ENCODE peak calls at places on chromosome 7, in five cellular contexts. Z is hepatocyte, V is IMR-90, O is fibroblast of pulmonary artery, I is astrocyte of the cerebellum. T is an unnamed sample.

GRCh38 chr7:22173884-22174573 is 182.9 kb downstream of the RAPGEF5 start:
- DNase-seq in Z (no peak), V (no peak), O (no peak), I (no peak), T (peak)

GRCh38 chr7:1611708-1612241 is 41.9 kb upstream of the PSMG3 start:
- DNase-seq in Z (peak), V (peak), O (peak), I (peak), T (peak)

GRCh38 chr7:87029078-87029477 is 30.4 kb downstream of the ELAPOR2 start:
- DNase-seq in Z (no peak), V (no peak), O (no peak), I (no peak), T (no peak)

GRCh38 chr7:22576941-22577927 is 77.2 kb upstream of the STEAP1B start:
- DNase-seq in Z (peak), V (peak), O (peak), I (peak), T (peak)

GRCh38 chr7:17947606-17948005 is 7.3 kb upstream of the SNX13 start:
- DNase-seq in Z (no peak), V (no peak), O (no peak), I (no peak), T (no peak)

GRCh38 chr7:917255-918117 is 37.0 kb downstream of the ADAP1 start:
- DNase-seq in Z (no peak), V (no peak), O (no peak), I (no peak), T (no peak)

GRCh38 chr7:71637578-71637977 is 505.6 kb downstream of the GALNT17 start:
- DNase-seq in Z (no peak), V (no peak), O (peak), I (no peak), T (peak)

GRCh38 chr7:54546081-54546985 is 4.2 kb downstream of the VSTM2A start:
- DNase-seq in Z (peak), V (no peak), O (no peak), I (no peak), T (no peak)

GRCh38 chr7:101245147-101245668 is 327 bp upstream of the FIS1 start:
- DNase-seq in Z (no peak), V (no peak), O (no peak), I (no peak), T (peak)

GRCh38 chr7:101241015-101241363 is 3.4 kb upstream of the CLDN15 start:
- DNase-seq in Z (no peak), V (no peak), O (no peak), I (no peak), T (no peak)

GRCh38 chr7:101240226-101241014 is 2.8 kb upstream of the CLDN15 start:
- DNase-seq in Z (no peak), V (no peak), O (no peak), I (no peak), T (no peak)

GRCh38 chr7:101244385-101245146 is at the start of gene FIS1:
- DNase-seq in Z (peak), V (peak), O (peak), I (peak), T (peak)

GRCh38 chr7:101243786-101244384 is 996 bp downstream of the FIS1 start:
- DNase-seq in Z (no peak), V (no peak), O (peak), I (no peak), T (peak)
- TF ChIP-seq CTCF in Z (no peak), V (peak), O (no peak), I (no peak), T (no peak)

GRCh38 chr7:140061607-140061930 is 1.2 kb downstream of the PARP12 start:
- DNase-seq in Z (no peak), V (no peak), O (no peak), I (no peak), T (no peak)
- H3K4me3 ChIP-seq in Z (no peak), V (no peak), O (no peak), I (peak), T (peak)

DNA sequence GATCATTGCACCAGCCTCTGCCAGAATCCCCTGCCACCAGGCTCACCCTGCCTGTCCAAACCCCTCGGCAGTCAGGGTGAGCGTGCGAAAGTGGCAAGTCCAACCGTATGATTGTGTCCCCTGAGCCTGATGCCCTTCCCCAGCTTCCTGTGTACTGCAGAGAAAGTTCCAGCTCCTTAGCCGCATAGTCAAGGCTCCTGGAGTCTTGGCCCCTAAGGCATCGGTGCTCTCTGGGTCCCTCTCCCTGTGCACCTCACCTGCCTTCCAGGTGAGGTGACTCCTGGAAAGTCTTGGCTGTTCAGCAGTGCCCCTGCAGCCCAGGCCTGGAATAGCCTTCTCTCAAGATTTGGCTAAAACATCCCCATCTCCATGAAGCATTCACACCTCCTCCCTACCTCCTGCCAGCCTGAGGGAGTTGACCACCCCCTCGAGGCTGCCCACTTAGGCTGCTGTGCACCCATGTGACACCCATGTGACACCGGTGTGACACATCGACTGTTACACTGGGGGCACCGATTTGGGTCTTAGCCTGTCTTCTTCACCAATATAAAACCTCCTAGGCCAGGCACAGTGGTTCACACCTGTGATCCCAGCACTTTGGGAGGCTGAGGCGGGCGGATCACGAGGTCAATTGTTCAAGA is 56.2 kb upstream of the ELN start:
- DNase-seq in Z (peak), V (no peak), O (no peak), I (no peak), T (no peak)
- TF ChIP-seq CTCF in Z (peak), V (no peak), O (peak), I (peak), T (peak)

GRCh38 chr7:155375337-155376277 is 77.9 kb downstream of the INSIG1 start:
- DNase-seq in Z (no peak), V (no peak), O (peak), I (peak), T (no peak)

GRCh38 chr7:155378959-155379871 is 78.7 kb upstream of the EN2 start:
- DNase-seq in Z (no peak), V (no peak), O (no peak), I (no peak), T (no peak)

GRCh38 chr7:155378580-155378934 is 79.4 kb upstream of the EN2 start:
- DNase-seq in Z (no peak), V (no peak), O (no peak), I (no peak), T (no peak)

GRCh38 chr7:155377837-155378579 is 79.9 kb upstream of the EN2 start:
- DNase-seq in Z (peak), V (peak), O (peak), I (no peak), T (peak)

GRCh38 chr7:155377071-155377836 is 79.6 kb downstream of the INSIG1 start:
- DNase-seq in Z (no peak), V (no peak), O (no peak), I (no peak), T (no peak)
- H3K4me3 ChIP-seq in Z (no peak), V (no peak), O (peak), I (no peak), T (no peak)

DNA sequence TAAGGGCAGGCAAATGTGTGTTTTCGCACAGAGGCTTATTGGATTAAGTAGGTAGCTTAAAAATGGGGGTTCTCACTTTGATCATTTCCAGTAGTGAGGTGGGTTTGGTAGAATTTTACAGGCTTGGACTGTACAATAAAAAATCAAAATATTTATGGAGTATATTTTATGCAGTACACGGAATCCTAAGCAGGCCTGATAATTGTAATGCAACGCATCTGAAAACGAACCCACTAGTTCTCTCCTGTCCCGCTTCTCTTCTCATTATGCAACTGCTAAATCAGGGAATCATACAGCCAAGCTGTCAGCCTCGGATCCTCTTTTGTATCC is 377 bp upstream of the POLR1F start:
- DNase-seq in Z (no peak), V (no peak), O (no peak), I (no peak), T (no peak)
- TF ChIP-seq CTCF in Z (no peak), V (no peak), O (no peak), I (no peak), T (no peak)

GRCh38 chr7:130886438-130887135 is 152.6 kb upstream of the KLF14 start:
- DNase-seq in Z (no peak), V (no peak), O (no peak), I (no peak), T (peak)

GRCh38 chr7:130887182-130888016 is 153.4 kb upstream of the KLF14 start:
- DNase-seq in Z (no peak), V (peak), O (peak), I (no peak), T (peak)

GRCh38 chr7:130890176-130891020 is 156.4 kb upstream of the KLF14 start:
- DNase-seq in Z (no peak), V (no peak), O (no peak), I (no peak), T (peak)

GRCh38 chr7:130888468-130888867 is 154.5 kb upstream of the KLF14 start:
- DNase-seq in Z (no peak), V (no peak), O (no peak), I (no peak), T (no peak)

GRCh38 chr7:130888017-130888371 is 154.0 kb upstream of the KLF14 start:
- DNase-seq in Z (no peak), V (no peak), O (peak), I (no peak), T (peak)
- H3K4me3 ChIP-seq in Z (no peak), V (no peak), O (no peak), I (no peak), T (no peak)

DNA sequence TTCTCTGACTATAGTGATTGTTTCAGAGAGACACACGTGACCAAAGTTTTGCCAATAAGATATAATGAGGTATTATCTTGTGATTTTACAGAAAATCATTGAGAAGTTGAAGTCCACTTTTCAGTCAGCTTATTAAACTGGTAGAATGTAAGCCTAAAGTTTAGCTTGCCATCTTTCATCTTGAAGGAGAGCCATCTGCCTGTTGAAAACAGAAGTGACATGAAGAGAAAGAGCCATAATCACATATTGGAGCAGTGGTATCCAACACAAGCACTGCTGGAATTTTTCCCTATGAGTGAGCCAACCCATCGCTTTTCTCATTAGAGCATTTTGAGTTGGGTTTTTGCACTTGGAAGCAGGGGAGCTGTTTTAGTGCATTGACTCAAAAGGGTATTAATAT is 117.6 kb upstream of the FERD3L start:
- DNase-seq in Z (no peak), V (no peak), O (no peak), I (no peak), T (no peak)
- TF ChIP-seq CTCF in Z (no peak), V (no peak), O (no peak), I (no peak), T (no peak)

T was measured in cardiac fibroblast.